ENCODE peak calls at places on chromosomes 1 and 21, in six cellular contexts. Y, T, U, C, K and W are unnamed samples.

GRCh38 chr1:23178414-23178813 is 9.8 kb upstream of the LUZP1 start:
- DNase-seq in Y (peak), T (no peak), U (peak), C (no peak), K (no peak), W (no peak)

GRCh38 chr21:15625363-15625762 is 104.4 kb upstream of the USP25 start:
- DNase-seq in Y (no peak), T (no peak), U (no peak), C (no peak), K (no peak), W (no peak)

GRCh38 chr1:27575861-27576331 is 28.0 kb downstream of the AHDC1 start:
- DNase-seq in Y (peak), T (no peak), U (peak), C (peak), K (peak), W (peak)

GRCh38 chr1:95640746-95641145 is 406.7 kb downstream of the RWDD3 start:
- DNase-seq in Y (no peak), T (no peak), U (peak), C (no peak), K (no peak), W (no peak)

GRCh38 chr1:28437924-28438699 is 67.7 kb upstream of the RCC1 start:
- DNase-seq in Y (peak), T (no peak), U (peak), C (peak), K (peak), W (peak)

GRCh38 chr1:32485554-32486255 is 20.8 kb downstream of the ZBTB8B start:
- DNase-seq in Y (no peak), T (no peak), U (peak), C (no peak), K (no peak), W (no peak)

GRCh38 chr1:2826736-2827292 is 25.3 kb upstream of the TTC34 start:
- DNase-seq in Y (no peak), T (no peak), U (no peak), C (no peak), K (no peak), W (peak)

GRCh38 chr1:224683981-224684380 is 67.9 kb downstream of the CNIH3 start:
- DNase-seq in Y (no peak), T (no peak), U (no peak), C (no peak), K (no peak), W (no peak)

GRCh38 chr1:228176461-228177182 is 11.0 kb downstream of the IBA57 start:
- DNase-seq in Y (no peak), T (no peak), U (no peak), C (no peak), K (no peak), W (peak)

GRCh38 chr21:33967086-33967571 is 51.5 kb upstream of the ATP5PO start:
- DNase-seq in Y (no peak), T (no peak), U (peak), C (no peak), K (no peak), W (no peak)

GRCh38 chr1:119740886-119741780 is 27.6 kb downstream of the HMGCS2 start:
- DNase-seq in Y (no peak), T (no peak), U (no peak), C (no peak), K (no peak), W (no peak)

GRCh38 chr1:24186993-24187790 is at the start of gene IFNLR1:
- DNase-seq in Y (peak), T (no peak), U (peak), C (peak), K (peak), W (no peak)

GRCh38 chr1:204003536-204003935 is 69.4 kb upstream of the SOX13 start:
- DNase-seq in Y (no peak), T (no peak), U (no peak), C (no peak), K (no peak), W (no peak)

GRCh38 chr1:3819626-3820245 is 23.4 kb upstream of the LRRC47 start:
- DNase-seq in Y (no peak), T (no peak), U (no peak), C (no peak), K (peak), W (no peak)